ENCODE peak calls at places on chromosome 1, in four cellular contexts. One of them, this sample, is unnamed.

GRCh38 chr1:150836129-150836773 is 28.2 kb upstream of the CTSK start:
- DNase-seq in HFF-Myc: no peak
- DNase-seq in choroid plexus epithelial cell: peak; percentile 48
- DNase-seq in sigmoid colon: no peak
- DNase-seq in this sample: peak; percentile 21

GRCh38 chr1:226810681-226811080 is 59.7 kb upstream of the PSEN2 start:
- DNase-seq in HFF-Myc: no peak
- DNase-seq in choroid plexus epithelial cell: no peak
- DNase-seq in sigmoid colon: peak; percentile 40
- DNase-seq in this sample: no peak

GRCh38 chr1:43997979-43998378 is 6.6 kb downstream of the CCDC24 start:
- DNase-seq in HFF-Myc: no peak
- DNase-seq in choroid plexus epithelial cell: no peak
- DNase-seq in sigmoid colon: no peak
- DNase-seq in this sample: no peak

GRCh38 chr1:21143138-21143537 is 33.6 kb downstream of the EIF4G3 start:
- DNase-seq in HFF-Myc: no peak
- DNase-seq in choroid plexus epithelial cell: no peak
- DNase-seq in sigmoid colon: no peak
- DNase-seq in this sample: no peak

GRCh38 chr1:26239936-26240335 is 5.9 kb downstream of the CEP85 start:
- DNase-seq in HFF-Myc: no peak
- DNase-seq in choroid plexus epithelial cell: peak; percentile 51
- DNase-seq in sigmoid colon: no peak
- DNase-seq in this sample: peak; percentile 71

GRCh38 chr1:30274176-30274936 is 449.0 kb downstream of the MATN1 start:
- DNase-seq in HFF-Myc: no peak
- DNase-seq in choroid plexus epithelial cell: no peak
- DNase-seq in sigmoid colon: no peak
- DNase-seq in this sample: no peak

GRCh38 chr1:50502147-50502546 is 78.9 kb upstream of the DMRTA2 start:
- DNase-seq in HFF-Myc: no peak
- DNase-seq in choroid plexus epithelial cell: no peak
- DNase-seq in sigmoid colon: no peak
- DNase-seq in this sample: no peak

GRCh38 chr1:187237542-187237941 is 408.8 kb downstream of the PLA2G4A start:
- DNase-seq in HFF-Myc: no peak
- DNase-seq in choroid plexus epithelial cell: peak; percentile 12
- DNase-seq in sigmoid colon: no peak
- DNase-seq in this sample: no peak

GRCh38 chr1:60280764-60281278 is 207.3 kb upstream of the C1orf87 start:
- DNase-seq in HFF-Myc: no peak
- DNase-seq in choroid plexus epithelial cell: no peak
- DNase-seq in sigmoid colon: no peak
- DNase-seq in this sample: no peak

GRCh38 chr1:181062800-181063428 is 25.6 kb upstream of the IER5 start:
- DNase-seq in HFF-Myc: peak; percentile 52
- DNase-seq in choroid plexus epithelial cell: peak; percentile 61
- DNase-seq in sigmoid colon: no peak
- DNase-seq in this sample: no peak

GRCh38 chr1:165958306-165958705 is 130.9 kb downstream of the UCK2 start:
- DNase-seq in HFF-Myc: no peak
- DNase-seq in choroid plexus epithelial cell: no peak
- DNase-seq in sigmoid colon: no peak
- DNase-seq in this sample: no peak

GRCh38 chr1:236110137-236110536 is 32.2 kb upstream of the GPR137B start:
- DNase-seq in HFF-Myc: no peak
- DNase-seq in choroid plexus epithelial cell: no peak
- DNase-seq in sigmoid colon: no peak
- DNase-seq in this sample: no peak

GRCh38 chr1:65459397-65459768 is 38.9 kb downstream of the LEPR start:
- DNase-seq in HFF-Myc: no peak
- DNase-seq in choroid plexus epithelial cell: peak; percentile 69
- DNase-seq in sigmoid colon: no peak
- DNase-seq in this sample: peak; percentile 65

GRCh38 chr1:47686731-47687617 is 249.1 kb downstream of the FOXD2 start:
- DNase-seq in HFF-Myc: no peak
- DNase-seq in choroid plexus epithelial cell: no peak
- DNase-seq in sigmoid colon: peak; percentile 52
- DNase-seq in this sample: no peak

GRCh38 chr1:247885011-247885410 is 10.4 kb upstream of the OR2W3 start:
- DNase-seq in HFF-Myc: no peak
- DNase-seq in choroid plexus epithelial cell: no peak
- DNase-seq in sigmoid colon: no peak
- DNase-seq in this sample: no peak

GRCh38 chr1:109089242-109090015 is 1.1 kb upstream of the TMEM167B start:
- DNase-seq in HFF-Myc: no peak
- DNase-seq in choroid plexus epithelial cell: no peak
- DNase-seq in sigmoid colon: peak; percentile 78
- DNase-seq in this sample: peak; percentile 77

GRCh38 chr1:62362061-62362951 is 43.1 kb upstream of the KANK4 start:
- DNase-seq in HFF-Myc: no peak
- DNase-seq in choroid plexus epithelial cell: no peak
- DNase-seq in sigmoid colon: no peak
- DNase-seq in this sample: no peak

GRCh38 chr1:35406103-35406502 is 137.6 kb downstream of the ZMYM4 start:
- DNase-seq in HFF-Myc: no peak
- DNase-seq in choroid plexus epithelial cell: peak; percentile 5
- DNase-seq in sigmoid colon: no peak
- DNase-seq in this sample: no peak

GRCh38 chr1:30371888-30372791 is 351.2 kb downstream of the MATN1 start:
- DNase-seq in HFF-Myc: no peak
- DNase-seq in choroid plexus epithelial cell: no peak
- DNase-seq in sigmoid colon: no peak
- DNase-seq in this sample: no peak

DNA sequence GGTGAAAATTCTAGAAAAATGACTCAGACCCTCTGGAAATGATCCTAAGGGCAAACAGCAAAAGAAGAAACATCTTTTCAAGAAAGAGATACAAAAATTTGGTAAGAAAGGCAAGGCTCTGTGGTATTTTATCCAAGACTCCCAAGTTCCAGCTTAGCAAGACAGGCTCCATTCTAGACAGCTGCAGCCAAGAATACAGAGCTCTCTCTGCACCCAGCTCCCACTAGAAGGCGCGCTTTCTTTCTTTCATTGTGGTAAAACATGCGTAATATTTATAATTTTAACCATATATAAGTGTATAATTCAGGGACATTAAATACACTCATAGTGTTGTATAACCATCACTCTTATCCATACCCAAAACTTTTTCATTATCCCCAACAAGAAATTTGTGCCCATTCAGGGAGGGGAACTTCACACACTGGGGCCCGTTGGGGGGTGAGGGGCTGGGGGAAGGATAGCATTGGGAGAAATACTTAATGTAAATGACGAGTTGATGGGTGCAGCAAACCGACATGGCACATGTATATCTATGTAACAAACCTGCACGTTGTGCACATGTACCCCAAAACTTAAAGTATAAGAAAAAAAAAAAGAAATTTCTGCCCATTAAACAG is 2.2 kb upstream of the HFM1 start:
- DNase-seq in HFF-Myc: no peak
- DNase-seq in choroid plexus epithelial cell: peak; percentile 33
- DNase-seq in sigmoid colon: no peak
- DNase-seq in this sample: peak; percentile 28
- TF ChIP-seq CTCF in HFF-Myc: peak; percentile 10
- TF ChIP-seq CTCF in choroid plexus epithelial cell: peak; percentile 64
- TF ChIP-seq CTCF in sigmoid colon: no peak
- TF ChIP-seq CTCF in this sample: peak; percentile 55

GRCh38 chr1:107786214-107786842 is 178.7 kb downstream of the VAV3 start:
- DNase-seq in HFF-Myc: no peak
- DNase-seq in choroid plexus epithelial cell: no peak
- DNase-seq in sigmoid colon: no peak
- DNase-seq in this sample: no peak
- H3K4me3 ChIP-seq in HFF-Myc: no peak overlapping the region
- H3K4me3 ChIP-seq in choroid plexus epithelial cell: no peak overlapping the region
- H3K4me3 ChIP-seq in sigmoid colon: no peak overlapping the region
- H3K4me3 ChIP-seq in this sample: no peak overlapping the region

DNA sequence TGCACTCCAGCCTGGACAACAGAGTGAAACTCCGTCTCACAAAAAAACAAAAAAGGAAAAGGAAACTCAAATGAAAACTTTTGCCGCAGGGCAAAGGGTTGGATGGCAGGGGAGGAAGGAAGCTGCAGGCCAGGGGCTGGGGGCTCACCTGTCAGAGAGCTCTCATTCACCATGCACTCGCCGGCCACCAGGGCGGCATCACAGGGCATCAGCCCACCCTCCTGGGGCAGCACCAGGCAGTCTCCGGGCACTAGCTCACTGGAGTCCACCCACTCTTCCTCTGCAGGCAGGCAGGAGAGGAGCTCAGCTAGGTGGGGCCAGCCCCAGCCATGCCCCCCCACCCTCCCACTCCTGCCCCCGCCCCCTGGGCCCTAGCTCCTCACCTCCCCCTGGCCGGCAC is 11.9 kb downstream of the ATP13A2 start:
- DNase-seq in HFF-Myc: no peak
- DNase-seq in choroid plexus epithelial cell: no peak
- DNase-seq in sigmoid colon: no peak
- DNase-seq in this sample: no peak
- TF ChIP-seq CTCF in HFF-Myc: no peak
- TF ChIP-seq CTCF in choroid plexus epithelial cell: no peak
- TF ChIP-seq CTCF in sigmoid colon: no peak
- TF ChIP-seq CTCF in this sample: peak; percentile 7

GRCh38 chr1:200262326-200262965 is 147.4 kb downstream of the ZNF281 start:
- DNase-seq in HFF-Myc: no peak
- DNase-seq in choroid plexus epithelial cell: no peak
- DNase-seq in sigmoid colon: no peak
- DNase-seq in this sample: no peak
- H3K4me3 ChIP-seq in HFF-Myc: no peak overlapping the region
- H3K4me3 ChIP-seq in choroid plexus epithelial cell: no peak overlapping the region
- H3K4me3 ChIP-seq in sigmoid colon: no peak overlapping the region
- H3K4me3 ChIP-seq in this sample: no peak overlapping the region

GRCh38 chr1:202709276-202710041 is 795 bp downstream of the SYT2 start:
- DNase-seq in HFF-Myc: no peak
- DNase-seq in choroid plexus epithelial cell: no peak
- DNase-seq in sigmoid colon: peak; percentile 49
- DNase-seq in this sample: no peak

GRCh38 chr1:202708456-202709275 is 1.6 kb downstream of the SYT2 start:
- DNase-seq in HFF-Myc: no peak
- DNase-seq in choroid plexus epithelial cell: no peak
- DNase-seq in sigmoid colon: peak; percentile 42
- DNase-seq in this sample: no peak

GRCh38 chr1:202713110-202713509 is 2.9 kb upstream of the SYT2 start:
- DNase-seq in HFF-Myc: no peak
- DNase-seq in choroid plexus epithelial cell: no peak
- DNase-seq in sigmoid colon: no peak
- DNase-seq in this sample: peak; percentile 49

GRCh38 chr1:202711949-202712635 is 1.8 kb upstream of the SYT2 start:
- DNase-seq in HFF-Myc: no peak
- DNase-seq in choroid plexus epithelial cell: no peak
- DNase-seq in sigmoid colon: peak; percentile 26
- DNase-seq in this sample: no peak

DNA sequence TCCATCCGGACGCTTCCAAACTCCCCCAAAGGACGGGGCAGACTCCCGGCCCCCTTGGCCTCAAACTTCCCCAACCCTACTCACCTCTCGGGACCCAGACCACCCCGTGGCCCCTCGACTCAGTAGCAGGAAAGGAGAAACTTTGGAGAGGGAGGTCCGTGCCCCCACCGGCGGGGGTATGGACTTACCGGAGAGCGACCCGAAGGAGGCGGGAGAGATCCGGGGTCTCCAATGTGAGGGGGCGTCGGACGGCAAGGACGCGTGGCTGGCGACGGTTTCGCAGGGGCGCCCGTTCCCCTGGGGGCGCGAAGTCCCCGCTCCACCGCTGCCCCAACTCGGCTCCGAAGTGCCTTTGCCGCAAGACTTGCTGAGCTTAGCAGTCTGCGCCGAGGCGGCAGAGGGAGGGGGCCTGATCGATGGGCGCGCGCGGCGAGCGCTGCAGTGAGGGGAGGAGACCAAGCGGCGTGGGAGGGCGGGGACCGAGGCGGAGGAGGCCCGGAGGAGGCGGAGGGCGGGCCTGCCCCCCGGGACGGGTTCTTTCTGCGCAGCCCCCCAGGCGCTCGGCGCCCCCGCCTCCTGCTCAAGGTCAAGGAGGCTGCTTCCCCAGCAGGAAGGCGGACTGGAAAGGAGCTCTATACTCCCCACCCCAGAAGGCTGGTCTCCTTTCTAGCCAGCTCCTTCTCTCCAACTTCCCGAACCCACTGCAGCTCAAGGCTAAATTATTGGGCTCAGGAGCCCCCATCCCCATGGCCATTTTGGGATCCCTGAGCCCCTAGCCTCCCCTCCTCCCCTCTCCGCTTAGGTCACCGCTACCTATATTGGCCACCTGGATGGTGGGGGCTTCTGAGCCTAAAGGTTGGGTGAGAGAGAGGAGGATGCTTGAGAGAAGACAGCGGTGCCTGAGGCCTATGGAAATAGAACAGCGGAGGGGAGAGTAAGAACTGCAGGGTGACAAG is at the start of gene SYT2:
- DNase-seq in HFF-Myc: no peak
- DNase-seq in choroid plexus epithelial cell: peak; percentile 25
- DNase-seq in sigmoid colon: peak; percentile 63
- DNase-seq in this sample: peak; percentile 18
- TF ChIP-seq CTCF in HFF-Myc: no peak
- TF ChIP-seq CTCF in choroid plexus epithelial cell: no peak
- TF ChIP-seq CTCF in sigmoid colon: no peak
- TF ChIP-seq CTCF in this sample: no peak

GRCh38 chr1:179744401-179745130 is 1.5 kb downstream of the FAM163A start:
- DNase-seq in HFF-Myc: no peak
- DNase-seq in choroid plexus epithelial cell: no peak
- DNase-seq in sigmoid colon: no peak
- DNase-seq in this sample: no peak

GRCh38 chr1:179742717-179743678 is at the start of gene FAM163A:
- DNase-seq in HFF-Myc: no peak
- DNase-seq in choroid plexus epithelial cell: no peak
- DNase-seq in sigmoid colon: no peak
- DNase-seq in this sample: no peak

GRCh38 chr1:179742291-179742690 is 800 bp upstream of the FAM163A start:
- DNase-seq in HFF-Myc: no peak
- DNase-seq in choroid plexus epithelial cell: no peak
- DNase-seq in sigmoid colon: no peak
- DNase-seq in this sample: no peak

GRCh38 chr1:179745131-179745611 is 2.1 kb downstream of the FAM163A start:
- DNase-seq in HFF-Myc: no peak
- DNase-seq in choroid plexus epithelial cell: no peak
- DNase-seq in sigmoid colon: no peak
- DNase-seq in this sample: no peak

DNA sequence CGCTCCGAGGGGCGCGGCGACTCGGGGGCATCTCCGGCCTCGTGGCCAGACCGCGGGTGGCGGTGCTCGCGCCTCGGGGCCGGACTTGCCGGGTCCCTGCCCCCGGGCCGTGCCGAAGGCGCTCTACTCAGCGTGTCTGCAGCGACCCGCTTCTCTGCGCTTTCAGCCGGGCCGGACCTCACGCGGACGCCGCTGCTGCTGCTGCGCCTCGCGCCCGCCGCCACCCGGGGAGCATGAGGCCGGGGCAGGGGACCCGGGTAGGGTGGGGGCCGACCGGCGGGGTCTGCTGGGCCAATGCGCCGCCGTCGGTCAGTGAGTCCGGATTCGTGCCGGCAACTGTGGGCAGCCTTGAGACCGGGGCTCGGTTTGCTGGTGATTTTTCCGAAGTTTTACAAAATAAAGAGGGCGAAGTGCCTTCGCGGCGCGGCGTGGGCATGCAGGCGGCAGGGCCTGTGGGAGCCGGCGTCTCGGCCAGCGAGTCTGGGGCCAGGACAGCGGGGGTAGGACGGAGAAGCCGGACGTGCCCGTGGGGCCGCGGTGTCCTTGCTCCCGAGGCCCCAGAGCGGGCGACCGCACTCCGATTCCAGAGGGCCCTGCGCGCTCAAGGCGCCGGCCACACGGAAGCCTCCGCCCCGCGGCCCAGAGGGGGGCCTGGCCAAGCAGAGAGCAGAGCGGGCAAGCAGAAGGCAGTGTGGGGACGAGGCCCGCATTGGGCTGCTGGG is 749 bp downstream of the FAM163A start:
- DNase-seq in HFF-Myc: no peak
- DNase-seq in choroid plexus epithelial cell: no peak
- DNase-seq in sigmoid colon: no peak
- DNase-seq in this sample: no peak
- H3K4me3 ChIP-seq in HFF-Myc: no peak overlapping the region
- H3K4me3 ChIP-seq in choroid plexus epithelial cell: no peak overlapping the region
- H3K4me3 ChIP-seq in sigmoid colon: peak overlapping the region; percentile 55
- H3K4me3 ChIP-seq in this sample: no peak overlapping the region

This sample was measured in fibroblast of pulmonary artery.